ENCODE peak calls at places on chromosomes 1 and 21, in six cellular contexts. P is tibial artery, V is neural progenitor cell, B is GM06990, W is stomach, E is adipocyte. T is an unnamed sample. For H3K36me3, the result is how much of the 10 kb centered on the place peaks cover.

GRCh38 chr1:68120136-68120791 is 69.8 kb upstream of the DIRAS3 start:
- DNase-seq in P (peak), V (peak), B (peak), W (peak), E (peak), T (peak)

GRCh38 chr1:8666394-8667167 is 150.9 kb downstream of the RERE start:
- DNase-seq in P (no peak), V (no peak), B (peak), W (no peak), E (no peak), T (no peak)

GRCh38 chr1:228850141-228851100 is 115.1 kb downstream of the RHOU start:
- DNase-seq in P (no peak), V (peak), B (no peak), W (no peak), E (no peak), T (no peak)

GRCh38 chr1:150567341-150567716 is 12.1 kb downstream of the MCL1 start:
- DNase-seq in P (no peak), V (no peak), B (peak), W (no peak), E (peak), T (peak)

GRCh38 chr1:82124987-82125638 is 324.4 kb downstream of the ADGRL2 start:
- DNase-seq in P (no peak), V (peak), B (no peak), W (no peak), E (no peak), T (no peak)

GRCh38 chr1:32759997-32760623 is 57.0 kb downstream of the YARS1 start:
- DNase-seq in P (no peak), V (peak), B (no peak), W (peak), E (no peak), T (no peak)

GRCh38 chr1:61962631-61963030 is 220.4 kb downstream of the PATJ start:
- DNase-seq in P (no peak), V (no peak), B (no peak), W (no peak), E (no peak), T (no peak)

GRCh38 chr1:154975409-154976205 is 1.1 kb downstream of the CKS1B start:
- DNase-seq in P (no peak), V (peak), B (peak), W (peak), E (peak), T (peak)

GRCh38 chr1:67588186-67588865 is 96.7 kb upstream of the GADD45A start:
- DNase-seq in P (peak), V (no peak), B (no peak), W (no peak), E (no peak), T (no peak)

GRCh38 chr1:48019714-48020315 is 22.6 kb upstream of the TRABD2B start:
- DNase-seq in P (peak), V (no peak), B (no peak), W (no peak), E (peak), T (no peak)

GRCh38 chr1:239550178-239550577 is 163.8 kb downstream of the CHRM3 start:
- DNase-seq in P (no peak), V (no peak), B (no peak), W (no peak), E (peak), T (no peak)

GRCh38 chr1:227950735-227951224 is 3.0 kb upstream of the WNT9A start:
- DNase-seq in P (no peak), V (no peak), B (no peak), W (no peak), E (no peak), T (peak)

GRCh38 chr1:94622757-94623156 is 81.2 kb upstream of the F3 start:
- DNase-seq in P (no peak), V (peak), B (no peak), W (no peak), E (peak), T (no peak)

GRCh38 chr1:241591317-241591716 is 48.9 kb downstream of the CHML start:
- DNase-seq in P (no peak), V (no peak), B (no peak), W (no peak), E (peak), T (no peak)

GRCh38 chr1:178031856-178032320 is 62.0 kb upstream of the RASAL2 start:
- DNase-seq in P (peak), V (peak), B (no peak), W (peak), E (peak), T (no peak)

GRCh38 chr1:43634729-43635128 is 15.2 kb upstream of the KDM4A start:
- DNase-seq in P (no peak), V (peak), B (no peak), W (no peak), E (peak), T (no peak)

GRCh38 chr1:79839882-79840281 is 833.4 kb upstream of the ADGRL4 start:
- DNase-seq in P (no peak), V (no peak), B (no peak), W (no peak), E (no peak), T (no peak)

GRCh38 chr1:85278853-85279314 is 2.5 kb upstream of the BCL10 start:
- DNase-seq in P (peak), V (no peak), B (peak), W (peak), E (peak), T (no peak)

GRCh38 chr1:109149874-109150601 is 36.1 kb downstream of the ELAPOR1 start:
- DNase-seq in P (no peak), V (no peak), B (no peak), W (no peak), E (no peak), T (no peak)

GRCh38 chr1:38444770-38445442 is 398.3 kb upstream of the POU3F1 start:
- DNase-seq in P (no peak), V (peak), B (no peak), W (no peak), E (no peak), T (no peak)

GRCh38 chr1:193456883-193457282 is 270.5 kb upstream of the B3GALT2 start:
- DNase-seq in P (no peak), V (no peak), B (no peak), W (no peak), E (peak), T (peak)

GRCh38 chr21:33325222-33326067 is 675 bp downstream of the IFNAR1 start:
- DNase-seq in P (peak), V (no peak), B (no peak), W (peak), E (peak), T (peak)

GRCh38 chr1:226813671-226814591 is 56.5 kb upstream of the PSEN2 start:
- DNase-seq in P (no peak), V (no peak), B (no peak), W (no peak), E (peak), T (no peak)

GRCh38 chr1:184075040-184076029 is 23.8 kb downstream of the TSEN15 start:
- DNase-seq in P (no peak), V (peak), B (peak), W (no peak), E (peak), T (peak)

DNA sequence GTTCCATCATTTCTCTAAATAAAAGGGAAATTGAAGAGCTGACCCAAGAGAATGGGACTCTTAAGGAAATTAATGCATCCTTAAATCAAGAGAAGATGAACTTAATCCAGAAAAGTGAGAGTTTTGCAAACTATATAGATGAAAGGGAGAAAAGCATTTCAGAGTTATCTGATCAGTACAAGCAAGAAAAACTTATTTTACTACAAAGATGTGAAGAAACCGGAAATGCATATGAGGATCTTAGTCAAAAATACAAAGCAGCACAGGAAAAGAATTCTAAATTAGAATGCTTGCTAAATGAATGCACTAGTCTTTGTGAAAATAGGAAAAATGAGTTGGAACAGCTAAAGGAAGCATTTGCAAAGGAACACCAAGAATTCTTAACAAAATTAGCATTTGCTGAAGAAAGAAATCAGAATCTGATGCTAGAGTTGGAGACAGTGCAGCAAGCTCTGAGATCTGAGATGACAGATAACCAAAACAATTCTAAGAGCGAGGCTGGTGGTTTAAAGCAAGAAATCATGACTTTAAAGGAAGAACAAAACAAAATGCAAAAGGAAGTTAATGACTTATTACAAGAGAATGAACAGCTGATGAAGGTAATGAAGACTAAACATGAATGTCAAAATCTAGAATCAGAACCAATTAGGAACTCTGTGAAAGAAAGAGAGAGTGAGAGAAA is 38.4 kb downstream of the CENPF start:
- DNase-seq in P (no peak), V (no peak), B (no peak), W (no peak), E (no peak), T (no peak)
- H3K36me3 ChIP-seq in P (under half), V (half or more), B (under half), W (under half), E (under half), T (under half)

GRCh38 chr1:52621950-52622349 is 11.0 kb upstream of the SHISAL2A start:
- DNase-seq in P (no peak), V (no peak), B (no peak), W (no peak), E (no peak), T (no peak)
- H3K36me3 ChIP-seq in P (under half), V (under half), B (under half), W (under half), E (under half), T (under half)

DNA sequence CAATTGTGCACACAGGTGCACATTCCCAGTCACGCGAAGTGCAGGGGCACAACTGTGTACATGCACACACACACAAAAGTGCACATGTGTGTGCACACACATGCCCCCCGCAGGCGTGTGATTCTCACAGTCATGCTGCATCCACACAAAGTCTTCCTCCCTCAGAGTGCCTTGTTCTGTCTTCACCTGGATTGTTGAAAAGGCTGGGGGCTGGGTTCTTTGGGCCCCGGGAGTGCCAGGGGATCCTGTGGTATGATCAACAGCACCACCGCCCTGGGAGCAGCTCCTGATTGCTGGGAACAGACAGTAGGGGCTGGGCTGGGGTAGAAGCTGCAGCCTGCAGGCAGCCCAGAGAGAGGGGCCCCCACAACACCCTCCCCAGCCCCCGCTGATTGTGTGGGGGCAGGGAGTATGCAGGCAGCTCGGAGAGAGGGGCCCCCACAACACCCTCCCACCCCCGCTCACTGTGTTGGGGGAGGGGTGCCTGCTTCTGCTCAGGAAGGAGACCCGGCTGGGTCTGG is 3.4 kb downstream of the COL18A1 start:
- DNase-seq in P (no peak), V (no peak), B (no peak), W (no peak), E (no peak), T (no peak)
- H3K36me3 ChIP-seq in P (under half), V (under half), B (under half), W (under half), E (under half), T (under half)

DNA sequence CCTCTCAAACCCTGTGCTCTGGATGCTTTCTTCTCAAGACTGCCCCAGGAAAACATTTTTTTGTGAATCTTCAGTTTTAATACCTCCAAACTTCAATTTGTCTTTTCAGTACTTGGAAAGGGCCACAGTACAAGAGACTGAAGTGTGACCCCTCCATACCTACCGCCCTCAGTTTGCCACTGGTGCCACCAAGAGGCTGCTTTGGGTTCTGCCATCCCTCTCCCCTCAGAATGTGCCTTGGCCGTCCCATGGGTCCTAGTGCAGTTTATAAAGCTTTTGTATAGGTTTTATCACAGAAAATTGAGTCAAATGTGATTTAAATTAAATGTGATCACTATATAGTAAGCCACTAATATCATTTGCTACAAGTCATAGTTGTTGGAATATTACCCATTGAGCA is 60.8 kb upstream of the PGD start:
- DNase-seq in P (peak), V (peak), B (no peak), W (no peak), E (peak), T (peak)
- H3K36me3 ChIP-seq in P (half or more), V (under half), B (under half), W (under half), E (half or more), T (under half)

GRCh38 chr1:215608646-215609045 is 41.5 kb downstream of the KCTD3 start:
- DNase-seq in P (no peak), V (no peak), B (no peak), W (no peak), E (no peak), T (no peak)

GRCh38 chr1:215606564-215607168 is 39.6 kb downstream of the KCTD3 start:
- DNase-seq in P (no peak), V (no peak), B (no peak), W (no peak), E (peak), T (no peak)

GRCh38 chr1:215605011-215605621 is 38.0 kb downstream of the KCTD3 start:
- DNase-seq in P (no peak), V (no peak), B (no peak), W (no peak), E (peak), T (no peak)

GRCh38 chr1:215607412-215607811 is 40.3 kb downstream of the KCTD3 start:
- DNase-seq in P (no peak), V (no peak), B (no peak), W (no peak), E (no peak), T (no peak)

DNA sequence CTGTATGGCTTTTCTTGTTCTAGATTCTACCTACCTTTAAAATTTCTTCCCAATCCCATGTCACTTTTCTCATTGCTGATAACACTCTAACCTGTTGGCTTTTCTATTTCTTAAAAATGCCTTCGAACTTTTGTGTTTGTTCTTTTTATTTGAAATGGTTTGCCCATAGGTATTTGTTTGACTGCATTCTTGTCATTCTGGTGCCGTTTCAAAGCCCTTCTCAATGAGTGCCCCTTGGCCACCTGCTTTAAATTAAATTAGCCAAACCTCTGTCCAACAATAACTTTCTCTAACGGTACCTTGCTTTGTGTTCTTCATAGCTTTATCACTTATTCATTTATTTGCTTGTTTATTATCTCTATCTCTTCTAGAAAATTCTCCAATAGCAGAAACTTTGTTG is 38.9 kb downstream of the KCTD3 start:
- DNase-seq in P (no peak), V (peak), B (no peak), W (no peak), E (no peak), T (no peak)
- H3K36me3 ChIP-seq in P (under half), V (under half), B (under half), W (under half), E (under half), T (under half)

GRCh38 chr1:205719015-205719414 is 31.0 kb downstream of the NUCKS1 start:
- DNase-seq in P (no peak), V (no peak), B (no peak), W (no peak), E (no peak), T (no peak)
- H3K36me3 ChIP-seq in P (half or more), V (under half), B (under half), W (under half), E (half or more), T (half or more)

GRCh38 chr1:246396322-246396721 is 110.8 kb downstream of the SMYD3 start:
- DNase-seq in P (no peak), V (no peak), B (no peak), W (no peak), E (no peak), T (no peak)
- H3K36me3 ChIP-seq in P (under half), V (under half), B (under half), W (under half), E (under half), T (under half)

DNA sequence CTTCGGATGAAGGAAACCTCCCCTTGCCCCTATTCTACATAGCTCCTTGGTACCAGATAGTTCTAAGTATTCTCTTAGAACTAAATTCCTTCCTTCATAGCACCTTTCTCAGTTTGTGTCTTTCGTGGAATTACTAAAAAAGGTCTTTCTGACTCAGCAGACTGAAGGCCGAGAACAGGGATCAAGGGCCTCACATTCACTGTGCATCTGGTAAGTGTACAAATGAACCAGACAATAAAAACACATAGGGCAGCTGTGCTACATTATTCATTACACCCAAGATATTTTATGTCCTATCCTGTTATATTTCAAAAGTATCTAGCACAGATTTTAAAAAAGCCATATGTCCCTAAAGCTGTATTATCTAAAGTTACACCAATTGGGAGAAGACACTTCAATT is 62.9 kb upstream of the HP1BP3 start:
- DNase-seq in P (no peak), V (no peak), B (no peak), W (no peak), E (no peak), T (no peak)
- H3K36me3 ChIP-seq in P (half or more), V (under half), B (under half), W (under half), E (half or more), T (under half)

GRCh38 chr1:206674236-206674635 is 10.5 kb upstream of the MAPKAPK2 start:
- DNase-seq in P (no peak), V (no peak), B (no peak), W (no peak), E (no peak), T (no peak)
- H3K36me3 ChIP-seq in P (under half), V (under half), B (under half), W (under half), E (under half), T (under half)

GRCh38 chr1:161787355-161787754 is 21.2 kb downstream of the ATF6 start:
- DNase-seq in P (no peak), V (no peak), B (no peak), W (no peak), E (no peak), T (no peak)

GRCh38 chr1:161782886-161783285 is 16.8 kb downstream of the ATF6 start:
- DNase-seq in P (no peak), V (no peak), B (no peak), W (no peak), E (no peak), T (no peak)

GRCh38 chr1:161779393-161779792 is 13.3 kb downstream of the ATF6 start:
- DNase-seq in P (no peak), V (no peak), B (no peak), W (no peak), E (peak), T (no peak)

GRCh38 chr1:161781995-161782394 is 15.9 kb downstream of the ATF6 start:
- DNase-seq in P (no peak), V (no peak), B (no peak), W (no peak), E (peak), T (no peak)

GRCh38 chr1:161784963-161785362 is 18.8 kb downstream of the ATF6 start:
- DNase-seq in P (peak), V (no peak), B (no peak), W (no peak), E (no peak), T (no peak)
- H3K36me3 ChIP-seq in P (half or more), V (under half), B (under half), W (under half), E (under half), T (under half)